ENCODE peak calls at places on chromosomes 13 and 19, in five cellular contexts. X, O, W, F and R are unnamed samples.

GRCh38 chr19:30227071-30227621 is 145.0 kb upstream of the ZNF536 start:
- DNase-seq in X (no peak), O (peak; percentile 16), W (no peak), F (no peak), R (no peak)

GRCh38 chr19:16463991-16464575 is 7.7 kb downstream of the EPS15L1 start:
- DNase-seq in X (no peak), O (no peak), W (no peak), F (peak; percentile 64), R (no peak)

GRCh38 chr13:19587635-19588300 is 26.4 kb upstream of the TPTE2 start:
- DNase-seq in X (no peak), O (peak; percentile 66), W (no peak), F (peak; percentile 52), R (no peak)

GRCh38 chr13:30805603-30806011 is 70.3 kb downstream of the ALOX5AP start:
- DNase-seq in X (no peak), O (no peak), W (no peak), F (peak; percentile 59), R (no peak)

GRCh38 chr13:43693639-43694038 is 93.1 kb downstream of the ENOX1 start:
- DNase-seq in X (no peak), O (no peak), W (no peak), F (no peak), R (no peak)

GRCh38 chr13:74464656-74465055 is 330.5 kb upstream of the KLF12 start:
- DNase-seq in X (no peak), O (no peak), W (no peak), F (no peak), R (no peak)

GRCh38 chr19:19214892-19215291 is 3.1 kb downstream of the NCAN start:
- DNase-seq in X (peak; percentile 22), O (peak; percentile 53), W (no peak), F (peak; percentile 39), R (no peak)

GRCh38 chr13:102914629-102914935 is 68.8 kb downstream of the ERCC5 start:
- DNase-seq in X (no peak), O (no peak), W (no peak), F (no peak), R (no peak)

GRCh38 chr19:23283925-23284324 is 33.7 kb upstream of the ZNF724 start:
- DNase-seq in X (peak; percentile 46), O (peak; percentile 55), W (no peak), F (peak; percentile 30), R (no peak)

GRCh38 chr19:17243854-17244617 is 1.7 kb downstream of the NR2F6 start:
- DNase-seq in X (no peak), O (no peak), W (no peak), F (peak; percentile 20), R (no peak)

GRCh38 chr13:24648983-24649684 is 31.1 kb upstream of the ATP12A start:
- DNase-seq in X (no peak), O (no peak), W (no peak), F (no peak), R (no peak)

GRCh38 chr13:113429608-113429985 is 23.7 kb downstream of the ADPRHL1 start:
- DNase-seq in X (no peak), O (no peak), W (no peak), F (no peak), R (no peak)

GRCh38 chr13:83007226-83007625 is 875.0 kb downstream of the SLITRK1 start:
- DNase-seq in X (no peak), O (no peak), W (no peak), F (no peak), R (no peak)

GRCh38 chr13:110556224-110556606 is 5.3 kb downstream of the RAB20 start:
- DNase-seq in X (no peak), O (no peak), W (no peak), F (no peak), R (no peak)

GRCh38 chr13:93180376-93180966 is 46.1 kb upstream of the GPC6 start:
- DNase-seq in X (no peak), O (no peak), W (no peak), F (peak; percentile 52), R (peak; percentile 55)

GRCh38 chr19:29952127-29952526 is 10.1 kb downstream of the URI1 start:
- DNase-seq in X (no peak), O (no peak), W (no peak), F (no peak), R (no peak)

GRCh38 chr13:32851083-32852064 is 164.8 kb upstream of the KL start:
- DNase-seq in X (no peak), O (no peak), W (no peak), F (no peak), R (no peak)

GRCh38 chr13:28498481-28499115 is 3.7 kb upstream of the FLT1 start:
- DNase-seq in X (no peak), O (no peak), W (no peak), F (no peak), R (no peak)

GRCh38 chr19:11324748-11325389 is 14.6 kb downstream of the RAB3D start:
- DNase-seq in X (no peak), O (no peak), W (no peak), F (no peak), R (no peak)

GRCh38 chr19:40613669-40614594 is 12.8 kb downstream of the LTBP4 start:
- DNase-seq in X (peak; percentile 73), O (peak; percentile 88), W (peak; percentile 55), F (peak; percentile 72), R (no peak)

GRCh38 chr13:26718146-26718545 is 42.4 kb downstream of the GPR12 start:
- DNase-seq in X (no peak), O (no peak), W (no peak), F (no peak), R (no peak)